ENCODE peak calls at places on chromosomes 4 and X, in eight cellular contexts. One of them, this sample, is unnamed.

GRCh38 chrX:106168107-106168506 is at the start of gene PWWP3B:
- DNase-seq in dermis blood vessel endothelial cell: no peak
- DNase-seq in ecto neural progenitor cell: peak
- DNase-seq in NCI-H748 treated with DMSO at 0.1 percent for 48 hours: no peak
- DNase-seq in NCI-H2107: no peak
- DNase-seq in stimulated activated CD8-positive, alpha-beta memory T cell treated with anti-CD3 and anti-CD28 coated beads, Interleukin-12 subunit alpha, Interleukin-12 subunit beta, amount 100 ng/mL, for 1 hour: no peak
- DNase-seq in mucosa of descending colon: no peak
- DNase-seq in non-pigmented ciliary epithelial cell: no peak
- DNase-seq in this sample: no peak

GRCh38 chrX:107773206-107773605 is 2.4 kb downstream of the TSC22D3 start:
- DNase-seq in dermis blood vessel endothelial cell: no peak
- DNase-seq in ecto neural progenitor cell: no peak
- DNase-seq in NCI-H748 treated with DMSO at 0.1 percent for 48 hours: no peak
- DNase-seq in NCI-H2107: no peak
- DNase-seq in stimulated activated CD8-positive, alpha-beta memory T cell treated with anti-CD3 and anti-CD28 coated beads, Interleukin-12 subunit alpha, Interleukin-12 subunit beta, amount 100 ng/mL, for 1 hour: no peak
- DNase-seq in mucosa of descending colon: no peak
- DNase-seq in non-pigmented ciliary epithelial cell: no peak
- DNase-seq in this sample: no peak

GRCh38 chr4:172683016-172683415 is 485.6 kb upstream of the GALNT7 start:
- DNase-seq in dermis blood vessel endothelial cell: no peak
- DNase-seq in ecto neural progenitor cell: no peak
- DNase-seq in NCI-H748 treated with DMSO at 0.1 percent for 48 hours: no peak
- DNase-seq in NCI-H2107: no peak
- DNase-seq in stimulated activated CD8-positive, alpha-beta memory T cell treated with anti-CD3 and anti-CD28 coated beads, Interleukin-12 subunit alpha, Interleukin-12 subunit beta, amount 100 ng/mL, for 1 hour: no peak
- DNase-seq in mucosa of descending colon: no peak
- DNase-seq in non-pigmented ciliary epithelial cell: peak
- DNase-seq in this sample: no peak

GRCh38 chr4:8188085-8188484 is 11.0 kb upstream of the SH3TC1 start:
- DNase-seq in dermis blood vessel endothelial cell: peak
- DNase-seq in ecto neural progenitor cell: no peak
- DNase-seq in NCI-H748 treated with DMSO at 0.1 percent for 48 hours: no peak
- DNase-seq in NCI-H2107: no peak
- DNase-seq in stimulated activated CD8-positive, alpha-beta memory T cell treated with anti-CD3 and anti-CD28 coated beads, Interleukin-12 subunit alpha, Interleukin-12 subunit beta, amount 100 ng/mL, for 1 hour: no peak
- DNase-seq in mucosa of descending colon: no peak
- DNase-seq in non-pigmented ciliary epithelial cell: no peak
- DNase-seq in this sample: no peak

GRCh38 chr4:48439988-48440387 is 43.2 kb upstream of the SLC10A4 start:
- DNase-seq in dermis blood vessel endothelial cell: no peak
- DNase-seq in ecto neural progenitor cell: no peak
- DNase-seq in NCI-H748 treated with DMSO at 0.1 percent for 48 hours: no peak
- DNase-seq in NCI-H2107: no peak
- DNase-seq in stimulated activated CD8-positive, alpha-beta memory T cell treated with anti-CD3 and anti-CD28 coated beads, Interleukin-12 subunit alpha, Interleukin-12 subunit beta, amount 100 ng/mL, for 1 hour: no peak
- DNase-seq in mucosa of descending colon: no peak
- DNase-seq in non-pigmented ciliary epithelial cell: no peak
- DNase-seq in this sample: no peak

GRCh38 chr4:94403735-94404134 is 48.0 kb upstream of the PDLIM5 start:
- DNase-seq in dermis blood vessel endothelial cell: no peak
- DNase-seq in ecto neural progenitor cell: no peak
- DNase-seq in NCI-H748 treated with DMSO at 0.1 percent for 48 hours: no peak
- DNase-seq in NCI-H2107: no peak
- DNase-seq in stimulated activated CD8-positive, alpha-beta memory T cell treated with anti-CD3 and anti-CD28 coated beads, Interleukin-12 subunit alpha, Interleukin-12 subunit beta, amount 100 ng/mL, for 1 hour: no peak
- DNase-seq in mucosa of descending colon: no peak
- DNase-seq in non-pigmented ciliary epithelial cell: no peak
- DNase-seq in this sample: no peak

GRCh38 chr4:182806259-182807252 is 110.6 kb downstream of the DCTD start:
- DNase-seq in dermis blood vessel endothelial cell: peak
- DNase-seq in ecto neural progenitor cell: peak
- DNase-seq in NCI-H748 treated with DMSO at 0.1 percent for 48 hours: peak
- DNase-seq in NCI-H2107: no peak
- DNase-seq in stimulated activated CD8-positive, alpha-beta memory T cell treated with anti-CD3 and anti-CD28 coated beads, Interleukin-12 subunit alpha, Interleukin-12 subunit beta, amount 100 ng/mL, for 1 hour: peak
- DNase-seq in mucosa of descending colon: no peak
- DNase-seq in non-pigmented ciliary epithelial cell: no peak
- DNase-seq in this sample: peak

GRCh38 chrX:18390941-18391538 is 34.4 kb upstream of the CDKL5 start:
- DNase-seq in dermis blood vessel endothelial cell: peak
- DNase-seq in ecto neural progenitor cell: peak
- DNase-seq in NCI-H748 treated with DMSO at 0.1 percent for 48 hours: peak
- DNase-seq in NCI-H2107: peak
- DNase-seq in stimulated activated CD8-positive, alpha-beta memory T cell treated with anti-CD3 and anti-CD28 coated beads, Interleukin-12 subunit alpha, Interleukin-12 subunit beta, amount 100 ng/mL, for 1 hour: peak
- DNase-seq in mucosa of descending colon: no peak
- DNase-seq in non-pigmented ciliary epithelial cell: no peak
- DNase-seq in this sample: peak